ENCODE peak calls at places on chromosome 19, in nine cellular contexts. M, X, F, G, B, S, H, Q and C are unnamed samples.

GRCh38 chr19:5287066-5287465 is 53.5 kb downstream of the PTPRS start:
- DNase-seq in H (no peak), Q (no peak), S (no peak), B (no peak), X (no peak), G (no peak), M (no peak), F (no peak), C (no peak)

GRCh38 chr19:57406516-57407123 is 4.3 kb upstream of the ZNF17 start:
- DNase-seq in M (no peak), F (no peak), Q (no peak), G (peak), H (peak), X (peak), B (no peak), S (peak), C (peak)

GRCh38 chr19:58476498-58477015 is 405 bp downstream of the ZNF446 start:
- DNase-seq in M (no peak), H (no peak), F (no peak), G (peak), B (no peak), Q (no peak), X (no peak), S (no peak), C (no peak)

GRCh38 chr19:48501446-48501960 is 10.1 kb downstream of the LMTK3 start:
- DNase-seq in M (peak), B (no peak), H (no peak), G (peak), F (no peak), Q (no peak), X (peak), S (no peak), C (no peak)

GRCh38 chr19:44752816-44753618 is 4.5 kb downstream of the BCL3 start:
- DNase-seq in S (peak), B (peak), X (peak), G (peak), Q (peak), F (peak), M (peak), H (peak), C (peak)

GRCh38 chr19:17468302-17469091 is 1.8 kb upstream of the SLC27A1 start:
- DNase-seq in B (no peak), F (peak), S (no peak), G (no peak), Q (peak), X (peak), H (no peak), M (no peak), C (no peak)

GRCh38 chr19:10230904-10231623 is at the start of gene S1PR2:
- DNase-seq in S (peak), G (peak), H (peak), B (peak), X (peak), Q (peak), F (peak), M (peak), C (peak)

GRCh38 chr19:35565016-35565856 is 1.8 kb upstream of the ATP4A start:
- DNase-seq in H (no peak), B (no peak), F (no peak), G (no peak), M (no peak), X (no peak), S (no peak), Q (no peak), C (no peak)

GRCh38 chr19:7699422-7700127 is 2.4 kb downstream of the FCER2 start:
- DNase-seq in F (no peak), X (no peak), M (no peak), G (peak), Q (no peak), S (no peak), B (no peak), H (no peak), C (peak)

GRCh38 chr19:56377105-56377924 is 16.0 kb downstream of the ZNF582 start:
- DNase-seq in M (no peak), S (no peak), X (no peak), B (no peak), G (no peak), F (no peak), Q (no peak), H (no peak), C (no peak)

GRCh38 chr19:56637976-56638555 is 4.9 kb upstream of the SMIM17 start:
- DNase-seq in S (peak), B (no peak), H (peak), F (no peak), M (peak), G (peak), Q (no peak), X (peak), C (peak)

GRCh38 chr19:1213391-1214286 is 8.1 kb downstream of the STK11 start:
- DNase-seq in F (no peak), S (peak), G (no peak), H (no peak), B (peak), X (peak), M (no peak), Q (peak), C (peak)

GRCh38 chr19:16882146-16882545 is 6.7 kb upstream of the F2RL3 start:
- DNase-seq in H (no peak), F (no peak), G (no peak), M (no peak), X (no peak), Q (no peak), S (no peak), B (no peak), C (peak)

GRCh38 chr19:6639439-6639838 is 30.5 kb downstream of the TNFSF14 start:
- DNase-seq in X (no peak), S (no peak), F (no peak), H (no peak), G (no peak), B (no peak), Q (no peak), M (no peak), C (peak)

GRCh38 chr19:1055886-1056620 is 10.9 kb upstream of the ARHGAP45 start:
- DNase-seq in Q (no peak), F (no peak), X (no peak), G (no peak), M (no peak), S (no peak), B (no peak), H (no peak), C (no peak)

GRCh38 chr19:45938733-45939319 is 24.2 kb upstream of the NANOS2 start:
- DNase-seq in G (no peak), S (no peak), H (peak), M (no peak), Q (no peak), B (no peak), X (no peak), F (no peak), C (no peak)

GRCh38 chr19:2703077-2703437 is 563 bp upstream of the GNG7 start:
- DNase-seq in S (no peak), F (no peak), H (no peak), G (no peak), B (no peak), Q (no peak), M (no peak), X (no peak), C (no peak)

DNA sequence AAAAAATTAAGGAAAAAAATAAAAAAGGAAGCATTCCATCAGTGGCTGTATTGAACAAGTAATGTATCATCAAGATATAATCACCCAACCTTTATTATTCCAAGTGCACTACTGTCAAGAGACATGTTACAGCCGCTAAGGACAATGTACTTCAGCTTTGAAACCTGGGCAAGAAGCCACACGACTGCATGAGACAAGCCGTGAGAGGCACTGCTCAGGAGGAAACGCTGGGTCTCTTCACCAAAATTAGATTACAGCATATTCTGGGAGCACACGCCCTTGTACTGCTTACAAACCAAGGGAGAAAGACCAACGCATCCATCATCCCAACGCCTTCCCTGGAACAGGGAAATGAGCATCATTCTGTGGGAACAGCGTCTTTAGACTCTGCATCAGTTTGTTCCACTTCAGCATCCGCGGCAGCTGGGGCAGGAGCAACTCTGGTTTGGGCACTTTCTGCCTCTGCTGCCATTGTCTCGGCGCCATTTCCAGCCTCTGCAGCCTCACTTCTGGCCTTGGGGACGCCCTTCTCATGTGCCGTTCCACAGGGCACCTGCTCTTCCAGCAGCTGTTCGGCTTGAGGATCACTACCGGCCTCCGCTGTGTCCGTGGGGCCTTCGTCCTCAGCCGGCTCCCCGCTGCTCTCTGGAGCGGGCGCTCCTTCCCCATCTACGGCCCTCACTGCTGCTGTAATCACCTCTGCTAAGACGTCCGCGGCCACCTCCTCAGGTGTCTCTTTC is 22.4 kb upstream of the BRD4 start:
- DNase-seq in G (no peak), M (no peak), B (no peak), F (no peak), H (no peak), S (no peak), Q (no peak), X (no peak), C (no peak)
- TF ChIP-seq POLR2A in G (peak), M (no peak), B (no peak), F (no peak), H (no peak), S (no peak), Q (no peak), X (no peak), C (peak)

DNA sequence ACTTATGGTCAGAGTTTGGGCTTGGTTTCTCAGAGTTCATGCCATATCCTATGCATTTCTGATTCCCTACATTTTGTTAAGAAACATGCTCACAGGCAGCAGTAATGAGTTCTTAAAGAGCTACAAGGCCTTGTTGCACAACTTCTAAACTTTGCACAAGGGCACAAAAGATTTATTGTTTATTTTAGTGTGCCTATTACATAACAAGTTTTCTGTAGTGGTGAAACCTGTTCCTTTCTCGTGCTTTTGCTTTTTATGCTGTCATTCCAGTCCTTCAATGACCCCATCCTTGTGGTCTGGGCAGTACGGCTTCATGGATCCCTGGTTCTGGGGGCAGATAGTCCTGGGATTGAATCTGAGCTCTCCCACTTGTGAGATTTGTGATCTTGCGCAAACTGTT is 17.8 kb downstream of the ZNF507 start:
- DNase-seq in B (no peak), Q (no peak), M (no peak), H (no peak), X (no peak), S (peak), F (no peak), G (no peak), C (no peak)
- TF ChIP-seq POLR2A in B (no peak), Q (no peak), M (no peak), H (no peak), X (no peak), S (no peak), F (no peak), G (no peak), C (no peak)

GRCh38 chr19:18634612-18635290 is 2.1 kb upstream of the KLHL26 start:
- DNase-seq in Q (no peak), X (no peak), G (no peak), S (peak), F (no peak), M (no peak), H (no peak), B (no peak), C (no peak)

GRCh38 chr19:18635831-18636182 is 1.0 kb upstream of the KLHL26 start:
- DNase-seq in F (no peak), B (no peak), Q (no peak), X (no peak), M (no peak), S (no peak), H (no peak), G (no peak), C (no peak)

GRCh38 chr19:18636183-18636968 is 452 bp upstream of the KLHL26 start:
- DNase-seq in X (peak), G (peak), M (peak), B (peak), S (peak), Q (peak), H (peak), F (peak), C (peak)

GRCh38 chr19:18637644-18638630 is 1.1 kb downstream of the KLHL26 start:
- DNase-seq in G (peak), S (no peak), Q (no peak), F (no peak), B (no peak), X (peak), M (peak), H (peak), C (peak)

DNA sequence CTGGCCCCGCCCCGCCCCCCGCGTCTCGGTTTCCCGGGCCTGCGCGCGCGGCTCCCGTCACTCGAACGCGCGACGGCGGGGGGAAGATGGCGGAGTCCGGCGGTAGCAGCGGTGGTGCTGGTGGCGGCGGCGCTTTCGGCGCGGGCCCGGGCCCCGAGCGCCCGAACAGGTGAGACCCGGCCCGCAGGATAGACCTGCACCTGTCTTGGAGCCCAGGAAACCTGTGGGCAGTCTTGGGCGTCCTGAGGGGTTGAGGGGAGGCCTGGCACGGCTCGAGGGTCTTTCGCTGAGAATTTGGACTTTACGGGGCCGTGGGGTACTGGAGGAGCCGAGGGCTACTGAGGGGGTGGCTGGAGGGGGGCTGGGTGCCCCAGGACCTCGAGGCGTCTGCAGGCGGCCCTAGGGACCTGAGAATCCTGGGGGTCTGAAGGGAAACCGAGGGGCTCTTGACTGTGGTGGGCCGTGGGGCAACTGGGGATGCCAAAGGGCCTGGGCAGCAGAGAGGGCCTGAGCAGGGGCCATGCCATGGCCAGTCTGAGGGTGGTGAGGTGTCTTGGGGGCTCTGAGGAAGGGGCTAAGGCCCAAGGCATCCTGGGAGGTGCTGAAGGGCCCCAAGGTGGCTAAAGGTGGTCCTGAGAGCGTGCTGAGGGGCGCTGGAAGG is at the start of gene KLHL26:
- DNase-seq in M (no peak), Q (no peak), S (no peak), B (no peak), G (no peak), F (no peak), H (no peak), X (no peak), C (no peak)
- TF ChIP-seq POLR2A in M (no peak), Q (peak), S (peak), B (no peak), G (peak), F (peak), H (peak), X (peak), C (peak)

GRCh38 chr19:38076337-38076736 is 147.7 kb downstream of the DPF1 start:
- DNase-seq in H (no peak), G (no peak), F (no peak), B (no peak), S (no peak), Q (no peak), X (no peak), M (no peak), C (no peak)

GRCh38 chr19:38071647-38072046 is 152.4 kb downstream of the DPF1 start:
- DNase-seq in F (no peak), Q (no peak), H (no peak), G (no peak), B (no peak), M (no peak), S (no peak), X (no peak), C (no peak)

GRCh38 chr19:38070573-38070972 is 153.4 kb downstream of the DPF1 start:
- DNase-seq in G (no peak), F (no peak), Q (no peak), M (no peak), X (no peak), B (no peak), H (no peak), S (peak), C (no peak)

GRCh38 chr19:38073806-38074685 is 150.0 kb downstream of the DPF1 start:
- DNase-seq in G (no peak), F (no peak), M (no peak), S (peak), H (peak), Q (no peak), X (no peak), B (no peak), C (no peak)

DNA sequence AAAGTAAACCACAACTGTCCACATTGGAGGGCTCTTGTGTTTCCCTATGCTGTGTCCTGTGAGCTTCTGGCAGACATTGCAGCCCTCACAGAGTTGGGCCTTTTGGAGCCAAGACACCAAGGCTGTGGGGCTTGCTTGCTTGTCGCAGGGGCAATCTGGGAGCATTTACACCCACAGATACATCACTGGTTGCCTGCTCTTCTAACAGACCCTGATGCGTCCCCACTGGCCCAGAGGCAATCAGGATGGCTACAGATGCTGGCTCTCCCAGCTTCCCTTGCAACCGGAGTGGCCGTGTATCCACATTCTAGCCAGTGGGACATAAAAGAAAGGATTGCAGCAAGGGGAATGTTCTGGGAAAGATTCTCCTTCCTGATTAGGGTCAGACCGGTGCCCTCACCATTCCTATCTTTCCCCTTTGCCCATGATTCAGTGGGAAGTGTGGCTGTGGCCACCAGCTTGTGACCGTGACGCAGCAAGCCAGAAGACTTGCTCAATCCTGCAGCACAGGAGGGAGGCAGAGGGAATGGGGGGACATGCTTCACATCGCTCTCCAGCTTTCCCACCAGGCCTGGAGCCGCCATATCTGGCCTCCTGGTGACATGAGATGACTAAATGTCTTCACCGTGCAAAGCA is 151.1 kb downstream of the DPF1 start:
- DNase-seq in H (no peak), B (no peak), M (no peak), Q (no peak), X (no peak), S (peak), F (no peak), G (no peak), C (no peak)
- TF ChIP-seq POLR2A in H (no peak), B (no peak), M (no peak), Q (no peak), X (no peak), S (no peak), F (no peak), G (no peak), C (no peak)

GRCh38 chr19:38597075-38597474 is 20.7 kb downstream of the MAP4K1 start:
- DNase-seq in F (no peak), M (no peak), Q (no peak), G (peak), S (no peak), X (no peak), B (no peak), H (no peak), C (no peak)
- TF ChIP-seq POLR2A in F (no peak), M (no peak), Q (no peak), G (no peak), S (no peak), X (no peak), B (no peak), H (no peak), C (no peak)

GRCh38 chr19:4284176-4284958 is 5.3 kb downstream of the SHD start:
- DNase-seq in S (no peak), G (peak), F (no peak), B (no peak), X (no peak), M (peak), H (peak), Q (no peak), C (no peak)
- TF ChIP-seq POLR2A in S (no peak), G (no peak), F (no peak), B (no peak), X (no peak), M (no peak), H (no peak), Q (no peak), C (no peak)

GRCh38 chr19:13152854-13153626 is 2.8 kb downstream of the IER2 start:
- DNase-seq in H (peak), G (peak), S (peak), B (peak), X (peak), F (peak), Q (peak), M (peak), C (peak)
- TF ChIP-seq POLR2A in H (peak), G (peak), S (peak), B (peak), X (peak), F (peak), Q (peak), M (peak), C (peak)